ENCODE peak calls at places on chromosomes 2 and 18, in four cellular contexts. J is mucosa of descending colon; U is H9; I is CD8-positive, alpha-beta T cell. P is an unnamed sample.

GRCh38 chr2:234952270-234953115 is 676 bp downstream of the SH3BP4 start:
- DNase-seq in J (peak), U (no peak), I (no peak), P (peak)

GRCh38 chr2:96533292-96534073 is 3.1 kb upstream of the ARID5A start:
- DNase-seq in J (peak), U (no peak), I (no peak), P (no peak)

GRCh38 chr2:24558781-24559540 is 67.9 kb downstream of the NCOA1 start:
- DNase-seq in J (no peak), U (no peak), I (no peak), P (no peak)

GRCh38 chr18:39746201-39746600 is 2180.6 kb upstream of the CELF4 start:
- DNase-seq in J (no peak), U (no peak), I (no peak), P (no peak)

GRCh38 chr2:174761837-174762236 is 2.4 kb downstream of the CHRNA1 start:
- DNase-seq in J (no peak), U (no peak), I (no peak), P (no peak)

GRCh38 chr2:108918941-108919341 is 70.1 kb downstream of the EDAR start:
- DNase-seq in J (no peak), U (no peak), I (no peak), P (no peak)

GRCh38 chr2:195477996-195478382 is 179.0 kb upstream of the SLC39A10 start:
- DNase-seq in J (no peak), U (no peak), I (no peak), P (no peak)

GRCh38 chr18:44341759-44342158 is 338.9 kb upstream of the SETBP1 start:
- DNase-seq in J (no peak), U (no peak), I (no peak), P (no peak)

GRCh38 chr18:66872277-66872676 is 268.4 kb upstream of the CDH19 start:
- DNase-seq in J (no peak), U (no peak), I (no peak), P (no peak)
- TF ChIP-seq CTCF in J (no peak), U (peak), I (no peak), P (peak)

GRCh38 chr2:34719195-34719594 is 1120.1 kb upstream of the FAM98A start:
- DNase-seq in J (no peak), U (no peak), I (no peak), P (no peak)
- TF ChIP-seq CTCF in J (no peak), U (no peak), I (no peak), P (no peak)

GRCh38 chr2:231557571-231558217 is 27.4 kb upstream of the NMUR1 start:
- DNase-seq in J (peak), U (peak), I (peak), P (peak)
- TF ChIP-seq CTCF in J (peak), U (peak), I (peak), P (peak)

GRCh38 chr2:222548997-222549396 is 106.9 kb downstream of the FARSB start:
- DNase-seq in J (no peak), U (peak), I (no peak), P (no peak)
- TF ChIP-seq CTCF in J (no peak), U (peak), I (no peak), P (no peak)

P was measured in glutamatergic neuron.